ENCODE peak calls at places on chromosome 2, in five cellular contexts. H, R, L, S and X are unnamed samples.

GRCh38 chr2:222561817-222562424 is 94.0 kb downstream of the FARSB start:
- DNase-seq in H (peak), R (peak), L (peak), S (no peak), X (peak)

GRCh38 chr2:203431391-203432185 is 103.4 kb downstream of the ABI2 start:
- DNase-seq in H (no peak), R (no peak), L (no peak), S (no peak), X (no peak)

GRCh38 chr2:186605041-186605440 is 15.2 kb downstream of the ITGAV start:
- DNase-seq in H (no peak), R (no peak), L (no peak), S (no peak), X (no peak)

GRCh38 chr2:112005391-112006075 is 49.5 kb upstream of the TMEM87B start:
- DNase-seq in H (no peak), R (no peak), L (no peak), S (no peak), X (no peak)

GRCh38 chr2:85846411-85846810 is 42.4 kb downstream of the ST3GAL5 start:
- DNase-seq in H (no peak), R (no peak), L (peak), S (no peak), X (no peak)

GRCh38 chr2:55268288-55268906 is 634 bp downstream of the MTIF2 start:
- DNase-seq in H (no peak), R (no peak), L (no peak), S (no peak), X (no peak)

GRCh38 chr2:56871641-56872040 is 687.9 kb downstream of the CCDC85A start:
- DNase-seq in H (no peak), R (no peak), L (no peak), S (no peak), X (peak)

GRCh38 chr2:190216829-190217228 is 102.8 kb downstream of the HIBCH start:
- DNase-seq in H (no peak), R (peak), L (peak), S (no peak), X (no peak)

GRCh38 chr2:238873841-238874240 is 26.0 kb downstream of the TWIST2 start:
- DNase-seq in H (no peak), R (no peak), L (no peak), S (no peak), X (no peak)

GRCh38 chr2:189860161-189860560 is 75.9 kb downstream of the PMS1 start:
- DNase-seq in H (no peak), R (no peak), L (no peak), S (peak), X (no peak)

GRCh38 chr2:28413152-28413895 is 20.7 kb downstream of the FOSL2 start:
- DNase-seq in H (no peak), R (peak), L (peak), S (no peak), X (no peak)

GRCh38 chr2:121309801-121310200 is 24.8 kb upstream of the TFCP2L1 start:
- DNase-seq in H (no peak), R (no peak), L (no peak), S (no peak), X (no peak)

GRCh38 chr2:43648979-43649701 is 12.1 kb downstream of the PLEKHH2 start:
- DNase-seq in H (no peak), R (no peak), L (no peak), S (no peak), X (peak)

GRCh38 chr2:238127165-238128060 is 11.1 kb upstream of the KLHL30 start:
- DNase-seq in H (no peak), R (no peak), L (peak), S (peak), X (no peak)

GRCh38 chr2:165872101-165872791 is 78.2 kb upstream of the GALNT3 start:
- DNase-seq in H (no peak), R (no peak), L (no peak), S (no peak), X (no peak)

GRCh38 chr2:69827796-69828540 is 1.5 kb upstream of the GMCL1 start:
- DNase-seq in H (no peak), R (no peak), L (peak), S (no peak), X (no peak)

GRCh38 chr2:27735263-27735904 is 36.1 kb upstream of the MRPL33 start:
- DNase-seq in H (peak), R (no peak), L (peak), S (peak), X (peak)

GRCh38 chr2:191376981-191377629 is 131.9 kb downstream of the MYO1B start:
- DNase-seq in H (no peak), R (peak), L (peak), S (peak), X (peak)

GRCh38 chr2:221518201-221518936 is 53.7 kb downstream of the EPHA4 start:
- DNase-seq in H (no peak), R (no peak), L (peak), S (no peak), X (no peak)

GRCh38 chr2:138453815-138454214 is 47.8 kb upstream of the SPOPL start:
- DNase-seq in H (no peak), R (no peak), L (no peak), S (no peak), X (no peak)

GRCh38 chr2:57460875-57461274 is 585.7 kb upstream of the VRK2 start:
- DNase-seq in H (no peak), R (no peak), L (no peak), S (no peak), X (no peak)

GRCh38 chr2:16077601-16078000 is 137.3 kb downstream of the MYCN start:
- DNase-seq in H (no peak), R (no peak), L (no peak), S (no peak), X (no peak)

GRCh38 chr2:11314482-11314881 is 30.0 kb downstream of the ROCK2 start:
- DNase-seq in H (no peak), R (no peak), L (no peak), S (no peak), X (no peak)

GRCh38 chr2:207513577-207514257 is 16.0 kb upstream of the CREB1 start:
- DNase-seq in H (no peak), R (no peak), L (peak), S (peak), X (peak)

GRCh38 chr2:649461-650342 is 27.5 kb downstream of the TMEM18 start:
- DNase-seq in H (peak), R (no peak), L (no peak), S (no peak), X (no peak)

GRCh38 chr2:648476-649424 is 28.5 kb downstream of the TMEM18 start:
- DNase-seq in H (peak), R (no peak), L (no peak), S (no peak), X (no peak)

GRCh38 chr2:644871-645270 is 32.3 kb downstream of the TMEM18 start:
- DNase-seq in H (peak), R (no peak), L (no peak), S (no peak), X (no peak)

GRCh38 chr2:647691-648231 is 29.4 kb downstream of the TMEM18 start:
- DNase-seq in H (peak), R (no peak), L (no peak), S (no peak), X (no peak)

GRCh38 chr2:647003-647560 is 30.1 kb downstream of the TMEM18 start:
- DNase-seq in H (no peak), R (no peak), L (no peak), S (no peak), X (no peak)
- TF ChIP-seq CTCF in H (no peak), R (no peak), L (no peak), S (no peak), X (no peak)

GRCh38 chr2:46306988-46307655 is 9.9 kb downstream of the EPAS1 start:
- DNase-seq in H (no peak), R (no peak), L (no peak), S (no peak), X (no peak)

GRCh38 chr2:46310446-46310845 is 13.2 kb downstream of the EPAS1 start:
- DNase-seq in H (no peak), R (no peak), L (no peak), S (no peak), X (no peak)

GRCh38 chr2:46308081-46308480 is 10.9 kb downstream of the EPAS1 start:
- DNase-seq in H (no peak), R (no peak), L (no peak), S (no peak), X (no peak)

GRCh38 chr2:46309052-46309953 is 12.1 kb downstream of the EPAS1 start:
- DNase-seq in H (no peak), R (no peak), L (no peak), S (no peak), X (no peak)

DNA sequence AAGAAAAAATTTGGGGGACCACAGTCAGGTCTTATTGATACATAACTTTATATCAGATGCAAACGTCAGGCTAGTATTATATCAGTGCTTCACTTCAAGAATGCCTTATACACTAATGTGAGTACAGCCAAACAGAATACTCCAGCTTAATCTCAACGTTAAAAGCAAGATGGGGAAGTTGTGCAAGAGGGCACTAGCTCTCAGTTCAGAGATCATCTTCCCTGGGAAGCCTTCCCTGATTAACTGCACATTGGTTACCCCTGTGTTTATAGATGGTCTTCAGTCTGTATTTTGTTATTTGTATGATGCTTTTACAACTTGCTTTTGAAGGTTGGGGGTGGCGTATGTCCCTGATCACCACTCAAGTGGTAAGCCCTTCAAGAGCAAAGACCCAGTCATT is 11.4 kb downstream of the EPAS1 start:
- DNase-seq in H (no peak), R (no peak), L (no peak), S (no peak), X (no peak)
- TF ChIP-seq CTCF in H (no peak), R (no peak), L (no peak), S (no peak), X (no peak)

GRCh38 chr2:233831861-233832260 is 22.5 kb downstream of the HJURP start:
- DNase-seq in H (no peak), R (no peak), L (no peak), S (no peak), X (no peak)

GRCh38 chr2:233831011-233831721 is 23.2 kb downstream of the HJURP start:
- DNase-seq in H (no peak), R (peak), L (no peak), S (no peak), X (no peak)

GRCh38 chr2:233832414-233832813 is 21.9 kb downstream of the HJURP start:
- DNase-seq in H (no peak), R (no peak), L (peak), S (no peak), X (no peak)

GRCh38 chr2:233834378-233834777 is 20.0 kb downstream of the HJURP start:
- DNase-seq in H (no peak), R (no peak), L (no peak), S (no peak), X (no peak)

GRCh38 chr2:233832869-233833812 is 21.2 kb downstream of the HJURP start:
- DNase-seq in H (no peak), R (peak), L (peak), S (peak), X (no peak)
- TF ChIP-seq CTCF in H (peak), R (peak), L (peak), S (peak), X (peak)

DNA sequence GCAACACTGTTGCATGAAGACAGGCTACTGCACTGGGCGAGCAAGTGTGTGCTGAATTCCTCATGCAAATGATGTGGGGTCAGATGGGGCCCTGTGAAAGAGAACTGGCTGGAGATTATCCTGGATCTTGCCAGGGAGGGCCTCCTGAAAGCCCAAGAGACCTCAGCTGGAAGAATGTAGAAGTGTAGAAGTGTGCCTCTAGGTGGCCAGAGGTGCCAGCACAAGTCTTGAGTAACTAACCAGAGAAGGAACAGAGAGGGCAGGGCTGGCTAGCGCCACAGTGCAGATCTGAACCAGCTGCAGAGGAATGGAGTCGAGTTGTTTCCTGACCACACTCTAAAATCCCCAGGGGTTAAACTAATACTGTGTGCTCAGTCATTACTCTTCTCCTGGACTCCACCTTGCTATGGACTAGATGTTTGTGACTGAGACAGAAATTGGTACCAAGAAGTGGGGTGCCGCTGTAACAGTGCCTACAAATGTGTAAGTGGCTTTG is 399.3 kb downstream of the LRATD1 start:
- DNase-seq in H (no peak), R (no peak), L (no peak), S (no peak), X (no peak)
- TF ChIP-seq CTCF in H (no peak), R (no peak), L (no peak), S (no peak), X (peak)

GRCh38 chr2:241310917-241311566 is 4.4 kb downstream of the HDLBP start:
- DNase-seq in H (no peak), R (no peak), L (no peak), S (no peak), X (no peak)
- TF ChIP-seq CTCF in H (no peak), R (no peak), L (no peak), S (no peak), X (no peak)

GRCh38 chr2:196845371-196845770 is 36.2 kb upstream of the C2orf66 start:
- DNase-seq in H (no peak), R (no peak), L (no peak), S (no peak), X (no peak)

GRCh38 chr2:196846295-196846694 is 37.1 kb upstream of the C2orf66 start:
- DNase-seq in H (no peak), R (no peak), L (no peak), S (no peak), X (no peak)

GRCh38 chr2:196853301-196854087 is 44.3 kb upstream of the C2orf66 start:
- DNase-seq in H (no peak), R (no peak), L (no peak), S (no peak), X (peak)

GRCh38 chr2:196851068-196851467 is 41.9 kb upstream of the C2orf66 start:
- DNase-seq in H (no peak), R (no peak), L (no peak), S (no peak), X (no peak)

GRCh38 chr2:196849895-196850294 is 40.7 kb upstream of the C2orf66 start:
- DNase-seq in H (no peak), R (no peak), L (peak), S (no peak), X (peak)
- TF ChIP-seq CTCF in H (peak), R (no peak), L (peak), S (peak), X (peak)